ENCODE peak calls at places on chromosome 14, in eight cellular contexts. E, T, H, U, F, S, C and R are unnamed samples.

GRCh38 chr14:33564774-33565630 is 385.9 kb downstream of the EGLN3 start:
- DNase-seq in S (peak; percentile 81), U (no peak), E (no peak), H (no peak), C (no peak), T (no peak), F (peak; percentile 75), R (peak; percentile 69)

GRCh38 chr14:59159169-59159568 is 29.3 kb upstream of the DAAM1 start:
- DNase-seq in S (no peak), H (no peak), C (no peak), T (no peak), F (no peak), E (no peak), U (no peak), R (no peak)

GRCh38 chr14:76761198-76761848 is at the start of gene VASH1:
- DNase-seq in C (peak; percentile 91), U (peak; percentile 70), H (peak; percentile 58), S (peak; percentile 60), T (no peak), F (peak; percentile 78), E (peak; percentile 82), R (peak; percentile 88)

GRCh38 chr14:86532219-86532618 is 1002.3 kb downstream of the FLRT2 start:
- DNase-seq in T (no peak), S (peak; percentile 1), C (no peak), E (no peak), F (peak; percentile 64), U (no peak), H (peak; percentile 56), R (no peak)

GRCh38 chr14:106578479-106578878 is 1052.1 kb downstream of the TMEM121 start:
- DNase-seq in U (no peak), F (no peak), E (no peak), S (no peak), C (no peak), T (no peak), H (no peak), R (no peak)

GRCh38 chr14:106209745-106210144 is 683.4 kb downstream of the TMEM121 start:
- DNase-seq in U (no peak), C (no peak), F (no peak), T (no peak), E (no peak), H (no peak), S (no peak), R (no peak)

GRCh38 chr14:72519543-72519942 is 374.4 kb downstream of the DPF3 start:
- DNase-seq in F (no peak), C (no peak), S (no peak), H (no peak), U (no peak), E (no peak), T (no peak), R (no peak)

GRCh38 chr14:33914676-33915516 is 36.0 kb downstream of the EGLN3 start:
- DNase-seq in E (no peak), C (no peak), U (peak; percentile 77), H (peak; percentile 33), T (no peak), S (peak; percentile 68), F (peak; percentile 89), R (peak; percentile 73)

GRCh38 chr14:100443643-100444042 is 120.5 kb downstream of the SLC25A47 start:
- DNase-seq in C (no peak), H (no peak), T (peak; percentile 10), U (no peak), E (no peak), F (no peak), S (no peak), R (no peak)

GRCh38 chr14:75295061-75295461 is 16.4 kb downstream of the FOS start:
- DNase-seq in S (peak; percentile 38), C (peak; percentile 79), T (no peak), F (peak; percentile 90), H (peak; percentile 69), E (peak; percentile 57), U (peak; percentile 90), R (peak; percentile 83)

GRCh38 chr14:70152704-70153103 is 36.0 kb downstream of the SLC8A3 start:
- DNase-seq in C (no peak), T (no peak), F (no peak), U (no peak), S (no peak), H (no peak), E (no peak), R (no peak)

GRCh38 chr14:96745500-96746051 is 51.6 kb upstream of the VRK1 start:
- DNase-seq in U (no peak), C (no peak), S (no peak), T (no peak), H (no peak), E (no peak), F (no peak), R (no peak)

DNA sequence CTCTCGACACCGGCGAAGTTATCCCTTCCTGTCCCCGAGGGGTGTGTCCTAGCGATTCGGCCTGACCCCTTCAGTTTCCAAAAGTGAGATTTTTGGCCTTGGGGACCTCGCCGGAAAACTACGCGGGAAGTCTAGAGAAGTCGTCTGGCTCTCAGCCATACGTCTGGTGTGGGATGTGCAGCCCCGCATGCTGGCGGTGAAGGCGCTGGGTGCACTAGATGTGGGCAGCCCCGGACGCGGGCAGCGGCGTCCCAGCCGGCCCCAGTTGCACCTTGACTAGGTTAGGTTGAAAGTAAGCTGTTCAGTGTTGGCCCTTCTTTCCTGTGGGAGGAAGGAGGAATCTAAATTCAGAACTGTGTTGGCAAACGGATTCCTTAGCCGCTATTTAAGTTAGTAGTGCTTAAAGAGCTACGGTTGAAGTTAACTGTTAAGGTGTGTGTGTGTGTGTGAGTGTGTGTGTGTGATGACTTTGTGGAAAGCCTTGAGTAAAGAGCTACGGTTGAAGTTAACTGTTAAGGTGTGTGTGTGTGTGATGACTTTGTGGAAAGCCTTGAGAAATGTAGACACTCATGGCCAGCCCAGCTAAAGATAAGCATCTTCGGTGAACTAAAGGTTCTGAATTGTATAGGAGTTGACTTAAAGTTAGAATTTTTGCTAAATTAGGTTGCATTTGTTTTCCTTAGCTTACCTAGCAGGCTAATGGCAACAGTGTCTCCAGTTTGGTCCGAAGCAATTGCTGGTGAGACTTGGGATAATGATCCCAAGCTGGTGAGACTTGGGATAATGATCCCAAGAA is 1.2 kb downstream of the KTN1 start:
- DNase-seq in E (peak; percentile 44), U (peak; percentile 64), H (peak; percentile 42), F (peak; percentile 48), T (no peak), S (peak; percentile 57), C (peak; percentile 80), R (peak; percentile 76)
- H3K4me1 ChIP-seq in E (peaks cover 75% of the 10 kb centered on the region), U (peaks cover 24% of the 10 kb centered on the region), H (peaks cover 63% of the 10 kb centered on the region), F (peaks cover 52% of the 10 kb centered on the region), T (peaks cover 39% of the 10 kb centered on the region), S (peaks cover 26% of the 10 kb centered on the region), C (peaks cover 60% of the 10 kb centered on the region), R (peaks cover 8% of the 10 kb centered on the region)

GRCh38 chr14:69044965-69045555 is 66.0 kb upstream of the ACTN1 start:
- DNase-seq in S (peak; percentile 43), F (peak; percentile 88), T (no peak), U (no peak), H (no peak), C (no peak), E (peak; percentile 51), R (no peak)

GRCh38 chr14:69045857-69046351 is 66.8 kb upstream of the ACTN1 start:
- DNase-seq in S (no peak), F (peak; percentile 54), E (no peak), C (no peak), U (no peak), H (no peak), T (no peak), R (peak; percentile 76)

GRCh38 chr14:69048456-69048855 is 69.4 kb upstream of the ACTN1 start:
- DNase-seq in C (no peak), T (no peak), S (peak; percentile 39), U (peak; percentile 48), H (peak; percentile 72), E (no peak), F (peak; percentile 36), R (no peak)

GRCh38 chr14:69046468-69046867 is 67.4 kb upstream of the ACTN1 start:
- DNase-seq in F (peak; percentile 94), H (peak; percentile 54), U (peak; percentile 45), E (no peak), S (no peak), T (no peak), C (no peak), R (no peak)

DNA sequence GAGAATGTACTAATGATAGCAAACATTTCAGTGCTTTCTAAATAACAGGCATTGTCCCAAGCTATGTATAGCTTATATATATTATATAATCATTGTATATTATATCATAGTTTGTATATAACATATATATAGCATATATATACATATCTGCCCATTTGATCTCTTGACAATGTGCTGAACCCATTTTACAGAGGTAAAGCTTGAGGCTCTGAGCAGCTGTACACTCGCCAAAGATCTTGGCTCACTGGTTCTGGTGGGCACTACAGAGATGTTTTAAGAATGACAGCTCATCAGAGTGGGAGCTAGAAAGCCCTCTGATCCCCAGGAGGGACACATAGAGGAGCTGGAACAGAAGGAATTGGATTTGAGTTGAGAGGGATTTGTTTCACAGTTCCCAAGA is 68.2 kb upstream of the ACTN1 start:
- DNase-seq in F (no peak), U (no peak), H (no peak), E (no peak), S (no peak), T (no peak), C (no peak), R (no peak)
- TF ChIP-seq CTCF in F (no peak), U (no peak), H (no peak), E (no peak), S (no peak), T (no peak), C (no peak), R (no peak)

DNA sequence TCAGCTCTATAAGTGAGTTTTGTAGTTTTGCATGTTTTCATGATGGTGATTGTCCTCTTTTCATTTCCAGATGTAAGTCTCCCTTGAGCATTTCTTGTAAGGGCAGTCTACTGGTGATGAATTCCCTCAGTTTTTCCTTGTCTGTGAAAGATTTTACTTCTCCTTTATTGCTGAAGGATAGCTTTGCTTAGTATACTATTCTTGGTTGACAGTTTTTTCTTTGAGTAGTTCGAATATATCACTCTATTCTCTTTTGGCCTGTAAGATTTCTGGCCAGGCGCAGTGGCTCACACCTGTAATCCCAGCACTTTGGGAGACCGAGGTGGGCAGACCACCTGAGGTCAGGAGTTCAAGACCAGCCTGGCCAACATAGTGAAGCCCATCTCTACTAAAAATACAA is 23.6 kb downstream of the SIX4 start:
- DNase-seq in T (no peak), H (no peak), C (no peak), E (no peak), F (no peak), S (no peak), U (no peak), R (no peak)
- H3K4me1 ChIP-seq in T (no peaks in the 10 kb centered on the region), H (no peaks in the 10 kb centered on the region), C (no peaks in the 10 kb centered on the region), E (no peaks in the 10 kb centered on the region), F (no peaks in the 10 kb centered on the region), S (no peaks in the 10 kb centered on the region), U (no peaks in the 10 kb centered on the region), R (no peaks in the 10 kb centered on the region)

GRCh38 chr14:42374332-42374731 is 767.7 kb downstream of the LRFN5 start:
- DNase-seq in E (no peak), F (no peak), C (no peak), U (no peak), S (no peak), H (no peak), T (no peak), R (no peak)

GRCh38 chr14:42378880-42379279 is 772.2 kb downstream of the LRFN5 start:
- DNase-seq in E (no peak), T (no peak), C (no peak), U (no peak), F (no peak), S (no peak), H (no peak), R (no peak)

DNA sequence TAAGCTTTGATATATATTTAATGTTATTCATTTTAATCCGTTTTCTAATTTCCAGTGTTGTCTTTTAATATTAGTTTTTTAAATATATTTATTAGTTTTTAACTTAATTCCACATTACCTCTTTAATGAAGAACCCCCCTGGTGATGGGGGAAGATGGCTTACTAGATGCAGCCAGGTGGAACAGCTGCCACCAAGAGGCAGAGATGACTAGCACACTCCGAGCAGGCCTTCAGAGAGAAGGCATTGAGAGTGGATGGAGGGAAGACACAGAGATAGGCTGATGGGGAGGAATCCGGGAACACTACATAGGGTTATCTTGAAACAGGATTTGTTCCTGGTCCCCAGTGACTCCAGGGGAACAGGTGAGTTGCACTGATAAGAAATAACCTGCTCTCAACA is 771.6 kb downstream of the LRFN5 start:
- DNase-seq in S (no peak), C (no peak), U (no peak), F (no peak), H (no peak), T (no peak), E (no peak), R (peak; percentile 65)
- TF ChIP-seq CTCF in S (no peak), C (no peak), U (no peak), F (no peak), H (no peak), T (no peak), E (no peak), R (peak; percentile 68)